ENCODE peak calls at places on chromosomes 11 and 22, in seven cellular contexts. J, Y, H, A, D, K and C are unnamed samples.

GRCh38 chr22:40509401-40510134 is 127.0 kb downstream of the MRTFA start:
- DNase-seq in H (no peak), K (no peak), J (no peak), D (no peak), A (peak), Y (no peak), C (no peak)

GRCh38 chr22:30782613-30783012 is 87.9 kb downstream of the OSBP2 start:
- DNase-seq in K (no peak), Y (no peak), D (no peak), J (no peak), H (no peak), A (no peak), C (no peak)

GRCh38 chr11:11993814-11994213 is 14.6 kb downstream of the DKK3 start:
- DNase-seq in Y (no peak), J (no peak), A (peak), H (no peak), D (no peak), K (no peak), C (no peak)

GRCh38 chr11:296976-297665 is 2.2 kb downstream of the IFITM5 start:
- DNase-seq in K (peak), H (no peak), A (peak), J (peak), Y (no peak), D (no peak), C (no peak)

GRCh38 chr11:10674991-10675440 is 18.5 kb downstream of the IRAG1 start:
- DNase-seq in Y (no peak), J (no peak), D (no peak), A (no peak), K (no peak), H (no peak), C (no peak)

GRCh38 chr11:62146476-62147200 is 22.8 kb downstream of the INCENP start:
- DNase-seq in A (no peak), Y (no peak), K (no peak), D (no peak), J (no peak), H (no peak), C (no peak)

GRCh38 chr11:86473991-86474833 is 99.5 kb downstream of the CCDC81 start:
- DNase-seq in H (no peak), J (no peak), K (no peak), D (no peak), A (peak), Y (no peak), C (no peak)

GRCh38 chr22:48825802-48826520 is 1001.7 kb downstream of the BRD1 start:
- DNase-seq in Y (no peak), K (no peak), D (no peak), A (no peak), H (no peak), J (peak), C (no peak)

GRCh38 chr11:67057410-67057757 is 737 bp downstream of the RHOD start:
- DNase-seq in Y (no peak), K (no peak), J (no peak), A (no peak), H (no peak), D (no peak), C (no peak)

GRCh38 chr11:115892016-115892415 is 387.8 kb upstream of the CADM1 start:
- DNase-seq in D (no peak), J (no peak), K (no peak), H (no peak), A (no peak), Y (no peak), C (no peak)

GRCh38 chr22:36386900-36387663 is 685 bp downstream of the MYH9 start:
- DNase-seq in D (no peak), Y (no peak), J (peak), H (no peak), A (no peak), K (no peak), C (no peak)

GRCh38 chr11:119484741-119485605 is 62.0 kb upstream of the THY1 start:
- DNase-seq in D (no peak), K (no peak), Y (no peak), H (no peak), A (no peak), J (peak), C (no peak)

GRCh38 chr11:100923555-100923954 is 206.1 kb downstream of the PGR start:
- DNase-seq in A (peak), Y (no peak), H (no peak), K (no peak), D (no peak), J (no peak), C (no peak)